ENCODE peak calls at places on chromosomes 11 and 22, in five cellular contexts. E is NCI-H460, Q is BE2C, L is RWPE1, V is GM23248. H is an unnamed sample.

GRCh38 chr22:46542011-46542985 is 4.9 kb upstream of the CELSR1 start:
- DNase-seq in E (peak), Q (peak), L (peak), V (peak), H (peak)

GRCh38 chr11:74686792-74687191 is 44.4 kb downstream of the CHRDL2 start:
- DNase-seq in E (no peak), Q (peak), L (no peak), V (peak), H (peak)

GRCh38 chr22:37121887-37122591 is 12.5 kb upstream of the TMPRSS6 start:
- DNase-seq in E (no peak), Q (no peak), L (peak), V (peak), H (peak)

GRCh38 chr22:40533712-40534378 is 102.7 kb downstream of the MRTFA start:
- DNase-seq in E (no peak), Q (no peak), L (peak), V (peak), H (peak)

GRCh38 chr22:17198188-17199130 is 20.8 kb downstream of the ADA2 start:
- DNase-seq in E (no peak), Q (no peak), L (no peak), V (peak), H (no peak)

GRCh38 chr22:23591203-23591791 is 11.2 kb upstream of the IGLL1 start:
- DNase-seq in E (peak), Q (peak), L (peak), V (peak), H (peak)

GRCh38 chr11:63782749-63783148 is 14.2 kb upstream of the ZFTA start:
- DNase-seq in E (no peak), Q (no peak), L (no peak), V (no peak), H (no peak)

GRCh38 chr11:41848349-41848748 is 388.9 kb upstream of the LRRC4C start:
- DNase-seq in E (no peak), Q (peak), L (no peak), V (no peak), H (no peak)

GRCh38 chr22:46348099-46348695 is 12.7 kb downstream of the TRMU start:
- DNase-seq in E (no peak), Q (no peak), L (no peak), V (no peak), H (no peak)

GRCh38 chr11:69978841-69979614 is 99.1 kb upstream of the ANO1 start:
- DNase-seq in E (no peak), Q (no peak), L (no peak), V (no peak), H (no peak)

GRCh38 chr11:104772806-104773241 is 125.4 kb downstream of the CASP12 start:
- DNase-seq in E (no peak), Q (peak), L (peak), V (peak), H (peak)

GRCh38 chr22:39819429-39819828 is 74.1 kb downstream of the ENTHD1 start:
- DNase-seq in E (no peak), Q (no peak), L (no peak), V (no peak), H (no peak)

GRCh38 chr11:45142241-45142885 is 4.1 kb upstream of the PRDM11 start:
- DNase-seq in E (no peak), Q (no peak), L (no peak), V (peak), H (peak)

GRCh38 chr11:23765862-23766261 is 731.0 kb upstream of the LUZP2 start:
- DNase-seq in E (no peak), Q (no peak), L (no peak), V (peak), H (peak)

GRCh38 chr11:33635161-33635560 is 65.5 kb downstream of the C11orf91 start:
- DNase-seq in E (no peak), Q (no peak), L (no peak), V (peak), H (peak)

GRCh38 chr11:59172345-59173079 is 580 bp downstream of the DTX4 start:
- DNase-seq in E (no peak), Q (no peak), L (no peak), V (peak), H (peak)

GRCh38 chr11:111283945-111284481 is 14.3 kb upstream of the POU2AF3 start:
- DNase-seq in E (no peak), Q (peak), L (no peak), V (no peak), H (no peak)

GRCh38 chr11:132158696-132159095 is 788.3 kb downstream of the NTM start:
- DNase-seq in E (no peak), Q (no peak), L (peak), V (peak), H (peak)

GRCh38 chr11:114886644-114887259 is 208.4 kb downstream of the NXPE2 start:
- DNase-seq in E (no peak), Q (no peak), L (no peak), V (no peak), H (no peak)

GRCh38 chr22:41445171-41446056 is 1.2 kb downstream of the TOB2 start:
- DNase-seq in E (no peak), Q (no peak), L (no peak), V (peak), H (no peak)

GRCh38 chr22:30606455-30607299 is at the start of gene TCN2:
- DNase-seq in E (peak), Q (peak), L (peak), V (peak), H (peak)

GRCh38 chr11:67373916-67374570 is 645 bp upstream of the CLCF1 start:
- DNase-seq in E (peak), Q (peak), L (peak), V (peak), H (peak)

GRCh38 chr11:94028436-94028835 is 7.3 kb downstream of the HEPHL1 start:
- DNase-seq in E (no peak), Q (no peak), L (peak), V (peak), H (no peak)

GRCh38 chr11:110000858-110001257 is 92.3 kb upstream of the ZC3H12C start:
- DNase-seq in E (no peak), Q (no peak), L (no peak), V (no peak), H (peak)

GRCh38 chr11:60056349-60056969 is at the start of gene MS4A3:
- DNase-seq in E (no peak), Q (no peak), L (no peak), V (no peak), H (no peak)

GRCh38 chr11:73625690-73626318 is 20.6 kb upstream of the PLEKHB1 start:
- DNase-seq in E (peak), Q (peak), L (peak), V (peak), H (peak)

GRCh38 chr22:23067023-23067650 is 3.2 kb upstream of the GNAZ start:
- DNase-seq in E (no peak), Q (peak), L (no peak), V (no peak), H (no peak)

GRCh38 chr11:77448269-77448668 is 25.6 kb downstream of the PAK1 start:
- DNase-seq in E (no peak), Q (no peak), L (no peak), V (no peak), H (no peak)

GRCh38 chr11:132058211-132058772 is 687.9 kb downstream of the NTM start:
- DNase-seq in E (no peak), Q (no peak), L (no peak), V (peak), H (peak)

GRCh38 chr11:116691779-116692178 is 81.0 kb downstream of the BUD13 start:
- DNase-seq in E (peak), Q (peak), L (peak), V (peak), H (peak)

GRCh38 chr11:122202951-122203456 is 87.0 kb upstream of the BLID start:
- DNase-seq in E (peak), Q (peak), L (peak), V (peak), H (peak)

GRCh38 chr11:16924826-16925494 is 89.3 kb downstream of the PLEKHA7 start:
- DNase-seq in E (no peak), Q (no peak), L (peak), V (peak), H (peak)